ENCODE peak calls at places on chromosomes 2 and 18, in four cellular contexts. J is CD8-positive, alpha-beta T cell; X is CD8-positive, alpha-beta memory T cell; C is IMR-90. K is an unnamed sample. For H3K4me1, the result is how much of the 10 kb centered on the place peaks cover.

GRCh38 chr2:14899621-14900414 is 267.3 kb downstream of the LRATD1 start:
- DNase-seq in J (no peak), X (no peak), C (no peak), K (no peak)

GRCh38 chr2:240901986-240902614 is 4.0 kb upstream of the CROCC2 start:
- DNase-seq in J (peak), X (no peak), C (no peak), K (no peak)

GRCh38 chr18:11747731-11748130 is 58.7 kb downstream of the GNAL start:
- DNase-seq in J (no peak), X (no peak), C (no peak), K (no peak)

GRCh38 chr2:120855855-120856405 is 120.3 kb downstream of the GLI2 start:
- DNase-seq in J (no peak), X (no peak), C (no peak), K (no peak)

GRCh38 chr2:126715111-126715510 is 59.2 kb downstream of the GYPC start:
- DNase-seq in J (no peak), X (no peak), C (no peak), K (no peak)

GRCh38 chr2:31319391-31320175 is 85.6 kb downstream of the EHD3 start:
- DNase-seq in J (no peak), X (no peak), C (peak), K (peak)

GRCh38 chr2:179460530-179460929 is 195.9 kb upstream of the SESTD1 start:
- DNase-seq in J (no peak), X (no peak), C (peak), K (no peak)

GRCh38 chr18:72830109-72830508 is 37.7 kb downstream of the NETO1 start:
- DNase-seq in J (no peak), X (no peak), C (no peak), K (no peak)

GRCh38 chr2:181752301-181752700 is 72.0 kb upstream of the NEUROD1 start:
- DNase-seq in J (no peak), X (no peak), C (peak), K (no peak)

GRCh38 chr2:46909771-46910419 is 5.7 kb downstream of the MCFD2 start:
- DNase-seq in J (no peak), X (no peak), C (peak), K (no peak)

GRCh38 chr2:164657129-164657528 is 35.8 kb upstream of the GRB14 start:
- DNase-seq in J (no peak), X (no peak), C (peak), K (no peak)

GRCh38 chr2:26469092-26469710 is 8.7 kb downstream of the OTOF start:
- DNase-seq in J (no peak), X (peak), C (peak), K (no peak)

GRCh38 chr2:136129601-136130000 is 11.7 kb upstream of the CXCR4 start:
- DNase-seq in J (peak), X (peak), C (no peak), K (no peak)

GRCh38 chr2:176501652-176502051 is 232.4 kb downstream of the MTX2 start:
- DNase-seq in J (no peak), X (no peak), C (no peak), K (no peak)

GRCh38 chr2:128792476-128793054 is 473.9 kb upstream of the HS6ST1 start:
- DNase-seq in J (no peak), X (no peak), C (no peak), K (no peak)

DNA sequence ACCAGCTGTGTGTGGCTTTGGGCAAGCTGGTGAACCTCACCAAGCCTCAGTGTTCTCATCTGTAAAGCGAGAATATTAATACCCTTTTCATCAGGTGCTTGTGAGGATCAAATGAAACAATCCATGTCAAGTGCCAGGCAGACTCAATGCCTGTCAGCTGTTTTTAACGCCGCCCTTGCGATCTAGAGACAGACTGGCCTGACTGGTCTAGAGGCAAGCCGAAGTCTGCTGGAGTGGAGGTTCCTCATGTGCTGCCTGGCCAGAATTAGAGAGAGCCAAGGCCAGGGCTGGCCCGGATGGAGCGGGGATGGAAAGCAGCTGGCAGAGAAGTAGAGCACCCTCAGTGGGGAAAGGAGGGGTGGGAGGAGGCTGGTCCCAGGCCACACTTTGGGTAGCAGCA is 74.5 kb upstream of the B3GNT7 start:
- DNase-seq in J (no peak), X (no peak), C (no peak), K (no peak)
- H3K4me1 ChIP-seq in J (under half), X (under half), C (under half), K (under half)

DNA sequence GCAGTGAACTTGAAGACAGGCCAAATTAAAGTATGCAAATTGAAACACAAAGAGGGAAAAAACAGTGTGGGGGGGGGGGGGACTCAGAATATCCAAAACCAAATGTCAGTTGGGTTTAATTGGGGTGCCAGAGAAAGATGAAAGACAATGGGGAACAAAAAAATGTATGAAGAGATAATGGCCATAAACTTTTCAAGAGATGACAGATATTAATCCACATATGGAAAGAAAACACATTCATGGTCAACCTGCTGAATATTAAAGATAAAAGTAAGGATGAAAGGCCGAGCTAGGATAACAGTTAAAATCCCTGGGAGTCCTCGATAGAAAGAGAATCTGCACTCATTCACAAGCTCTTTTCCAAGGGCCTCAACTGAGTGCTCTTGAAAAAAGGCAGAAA is 26.6 kb downstream of the SMAD2 start:
- DNase-seq in J (no peak), X (no peak), C (no peak), K (no peak)
- H3K4me1 ChIP-seq in J (under half), X (under half), C (under half), K (under half)

GRCh38 chr2:230797515-230798495 is 66.9 kb upstream of the ITM2C start:
- DNase-seq in J (no peak), X (no peak), C (peak), K (no peak)
- H3K4me1 ChIP-seq in J (under half), X (half or more), C (under half), K (under half)

DNA sequence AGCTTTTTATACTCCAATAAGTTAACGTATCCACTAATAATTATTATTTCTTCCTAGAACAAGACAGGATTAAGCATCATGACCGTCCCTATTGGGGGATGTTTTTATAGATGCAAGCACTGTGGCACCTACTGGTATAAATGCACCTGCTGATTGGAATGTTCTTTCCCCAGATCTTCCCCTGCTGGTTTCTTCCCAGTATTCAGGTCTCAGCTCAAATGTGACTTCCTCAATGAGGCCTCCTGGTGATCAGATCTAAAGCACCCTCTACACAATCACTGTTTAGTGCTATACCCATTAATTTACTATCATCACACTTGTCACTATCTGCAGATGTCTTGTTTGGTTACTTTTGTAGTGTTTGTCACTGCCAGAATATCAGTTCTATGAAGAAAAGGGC is 3.9 kb upstream of the TYMS start:
- DNase-seq in J (no peak), X (no peak), C (no peak), K (no peak)
- H3K4me1 ChIP-seq in J (under half), X (under half), C (under half), K (under half)

GRCh38 chr2:151729416-151729811 is 4.9 kb downstream of the NEB start:
- DNase-seq in J (no peak), X (no peak), C (no peak), K (no peak)
- H3K4me1 ChIP-seq in J (under half), X (under half), C (under half), K (under half)

DNA sequence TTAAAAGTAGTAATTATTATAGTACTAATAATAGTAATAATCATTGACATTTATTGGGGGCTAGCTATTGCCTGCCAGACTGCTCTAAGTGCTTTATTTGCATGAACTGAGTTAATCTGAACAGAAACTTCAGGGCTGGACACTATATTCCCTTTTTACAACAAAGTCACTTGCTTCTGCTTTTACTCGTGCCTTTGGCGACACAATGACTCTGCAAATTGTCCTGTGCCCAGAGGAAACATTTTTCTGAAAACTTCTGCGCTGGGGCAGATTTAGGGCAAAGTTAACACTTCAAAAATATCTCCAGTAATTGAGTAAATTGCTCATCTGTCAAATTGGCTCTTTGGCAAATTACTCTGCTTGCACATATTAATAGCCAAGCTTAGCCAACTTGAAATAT is 36.5 kb downstream of the BMP10 start:
- DNase-seq in J (no peak), X (no peak), C (no peak), K (no peak)
- H3K4me1 ChIP-seq in J (under half), X (under half), C (under half), K (under half)